ENCODE peak calls at places on chromosomes 1 and 21, in eight cellular contexts. T is tibial nerve, C is IMR-90, S is Peyer's patch, K is upper lobe of left lung, A is ovary, R is lower leg skin, J is A549. H is an unnamed sample.

GRCh38 chr1:246483204-246483933 is 23.7 kb downstream of the SMYD3 start:
- DNase-seq in T (no peak), C (peak; percentile 38), S (no peak), K (no peak), A (no peak), R (no peak), J (no peak), H (no peak)

GRCh38 chr1:95012389-95012788 is 60.4 kb downstream of the ALG14 start:
- DNase-seq in T (no peak), C (peak; percentile 99), S (no peak), K (no peak), A (no peak), R (no peak), J (no peak), H (no peak)

GRCh38 chr1:160428655-160429054 is 28.3 kb downstream of the VANGL2 start:
- DNase-seq in T (peak; percentile 52), C (peak; percentile 47), S (peak; percentile 69), K (no peak), A (peak; percentile 60), R (no peak), J (peak; percentile 55), H (peak; percentile 75)

GRCh38 chr1:218751208-218751948 is 406.2 kb downstream of the TGFB2 start:
- DNase-seq in T (no peak), C (no peak), S (no peak), K (no peak), A (no peak), R (no peak), J (no peak), H (no peak)

GRCh38 chr1:44423706-44424546 is 18.9 kb downstream of the RNF220 start:
- DNase-seq in T (no peak), C (peak; percentile 35), S (no peak), K (no peak), A (no peak), R (peak; percentile 48), J (no peak), H (peak; percentile 75)

GRCh38 chr1:203147376-203147775 is 19.9 kb downstream of the ADORA1 start:
- DNase-seq in T (no peak), C (no peak), S (no peak), K (no peak), A (no peak), R (no peak), J (no peak), H (no peak)

GRCh38 chr1:159790237-159790917 is 9.6 kb downstream of the DUSP23 start:
- DNase-seq in T (no peak), C (peak; percentile 10), S (no peak), K (no peak), A (no peak), R (no peak), J (peak; percentile 36), H (no peak)

GRCh38 chr1:161952603-161953172 is 71.0 kb downstream of the OLFML2B start:
- DNase-seq in T (no peak), C (peak; percentile 19), S (no peak), K (no peak), A (no peak), R (no peak), J (no peak), H (no peak)

GRCh38 chr1:50279622-50280320 is 143.5 kb downstream of the DMRTA2 start:
- DNase-seq in T (no peak), C (peak; percentile 1), S (no peak), K (no peak), A (no peak), R (no peak), J (peak; percentile 3), H (peak; percentile 39)

GRCh38 chr1:33460947-33461629 is 11.4 kb upstream of the ZSCAN20 start:
- DNase-seq in T (peak; percentile 21), C (no peak), S (peak; percentile 72), K (no peak), A (no peak), R (no peak), J (no peak), H (peak; percentile 17)

GRCh38 chr1:160007577-160008200 is 24.1 kb downstream of the PIGM start:
- DNase-seq in T (no peak), C (peak; percentile 32), S (no peak), K (no peak), A (no peak), R (no peak), J (peak; percentile 26), H (no peak)

GRCh38 chr1:34753163-34753562 is 1.7 kb upstream of the GJB5 start:
- DNase-seq in T (no peak), C (no peak), S (no peak), K (no peak), A (no peak), R (no peak), J (no peak), H (no peak)

GRCh38 chr21:27796106-27796505 is 829.2 kb upstream of the ADAMTS5 start:
- DNase-seq in T (no peak), C (peak; percentile 68), S (no peak), K (no peak), A (no peak), R (no peak), J (no peak), H (no peak)

GRCh38 chr1:235657269-235657668 is 7.7 kb upstream of the GNG4 start:
- DNase-seq in T (no peak), C (no peak), S (no peak), K (no peak), A (no peak), R (no peak), J (no peak), H (no peak)

GRCh38 chr21:42845296-42845965 is 33.9 kb downstream of the WDR4 start:
- DNase-seq in T (no peak), C (no peak), S (no peak), K (no peak), A (peak; percentile 67), R (no peak), J (no peak), H (no peak)

GRCh38 chr1:198481661-198482060 is 58.8 kb downstream of the ATP6V1G3 start:
- DNase-seq in T (no peak), C (no peak), S (no peak), K (no peak), A (no peak), R (no peak), J (no peak), H (no peak)
- TF ChIP-seq POLR2A in T (no peak), C (no peak), S (no peak), K (no peak), A (no peak), R (no peak), J (no peak), H (no peak)

GRCh38 chr1:29230204-29230552 is 556 bp downstream of the MECR start:
- DNase-seq in T (no peak), C (no peak), S (no peak), K (no peak), A (no peak), R (no peak), J (no peak), H (no peak)

GRCh38 chr1:29234471-29234870 is 1.9 kb upstream of the PTPRU start:
- DNase-seq in T (no peak), C (no peak), S (no peak), K (no peak), A (no peak), R (no peak), J (no peak), H (no peak)

GRCh38 chr1:29227511-29227910 is 3.2 kb downstream of the MECR start:
- DNase-seq in T (no peak), C (no peak), S (no peak), K (no peak), A (no peak), R (no peak), J (no peak), H (no peak)

GRCh38 chr1:29233693-29234092 is 2.6 kb upstream of the PTPRU start:
- DNase-seq in T (no peak), C (no peak), S (no peak), K (no peak), A (no peak), R (no peak), J (no peak), H (no peak)

GRCh38 chr1:29230553-29231378 is at the start of gene MECR:
- DNase-seq in T (peak; percentile 89), C (peak; percentile 89), S (peak; percentile 87), K (peak; percentile 100), A (peak; percentile 97), R (peak; percentile 91), J (peak; percentile 91), H (peak; percentile 95)
- TF ChIP-seq CTCF in T (no peak), C (peak; percentile 18), S (no peak), K (no peak), A (no peak), R (no peak), J (peak; percentile 17), H (peak; percentile 23)

GRCh38 chr1:213549982-213550381 is 437.8 kb upstream of the PROX1 start:
- DNase-seq in T (no peak), C (no peak), S (no peak), K (no peak), A (no peak), R (no peak), J (no peak), H (no peak)

GRCh38 chr1:213552045-213552444 is 435.7 kb upstream of the PROX1 start:
- DNase-seq in T (no peak), C (no peak), S (no peak), K (no peak), A (no peak), R (no peak), J (no peak), H (no peak)

GRCh38 chr1:213550804-213551203 is 437.0 kb upstream of the PROX1 start:
- DNase-seq in T (no peak), C (no peak), S (no peak), K (no peak), A (no peak), R (no peak), J (no peak), H (no peak)
- TF ChIP-seq POLR2A in T (no peak), C (no peak), S (no peak), K (no peak), A (no peak), R (no peak), J (no peak), H (no peak)

GRCh38 chr1:167439301-167439988 is 78.9 kb downstream of the CD247 start:
- DNase-seq in T (no peak), C (peak; percentile 28), S (peak; percentile 43), K (peak; percentile 86), A (peak; percentile 55), R (peak; percentile 15), J (peak; percentile 55), H (peak; percentile 70)
- TF ChIP-seq CTCF in T (no peak), C (peak; percentile 20), S (no peak), K (no peak), A (no peak), R (no peak), J (peak; percentile 16), H (no peak)

DNA sequence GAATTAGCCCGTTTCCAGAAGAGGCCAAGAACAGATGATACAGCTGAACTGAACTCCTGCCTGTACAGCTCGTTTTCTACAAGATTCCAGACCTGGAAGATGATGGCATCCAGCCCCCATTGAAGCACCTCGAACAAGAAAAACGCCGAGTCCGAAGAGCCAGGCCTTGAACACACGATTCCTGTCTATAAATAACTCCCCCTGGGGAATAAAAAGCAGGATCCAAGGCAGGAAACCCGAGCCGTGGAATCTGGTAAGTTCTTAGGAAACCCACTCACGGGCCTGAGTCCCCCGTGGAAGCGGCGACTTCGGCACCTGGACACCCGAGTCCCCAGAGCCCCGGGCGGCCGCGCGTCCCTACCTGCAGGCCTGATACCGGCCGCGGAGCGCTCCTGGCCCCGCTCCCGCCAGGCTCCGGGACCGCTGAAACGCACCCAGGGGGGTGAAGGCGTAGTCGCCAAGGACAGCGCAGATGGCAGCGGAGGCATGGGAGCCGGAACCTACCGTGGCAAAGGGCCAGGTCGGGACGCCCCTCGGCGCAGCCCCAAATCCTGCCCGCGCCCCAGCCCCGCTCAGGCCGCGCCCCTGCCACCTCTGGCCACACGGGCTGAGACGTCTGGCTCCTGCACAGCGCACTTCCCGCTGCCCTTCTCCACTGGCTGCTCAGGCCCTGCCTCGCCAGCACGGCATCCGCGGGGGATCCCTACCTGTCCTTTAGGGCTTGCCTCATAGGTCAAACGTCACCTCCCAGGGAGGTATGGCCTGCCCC is 14.0 kb upstream of the HLCS start:
- DNase-seq in T (no peak), C (no peak), S (no peak), K (peak; percentile 89), A (peak; percentile 62), R (no peak), J (no peak), H (peak; percentile 39)
- TF ChIP-seq POLR2A in T (no peak), C (no peak), S (no peak), K (no peak), A (no peak), R (no peak), J (no peak), H (no peak)